ENCODE peak calls at places on chromosomes 7 and 10, in four cellular contexts. A, S, H and N are unnamed samples.

GRCh38 chr10:117997673-117998072 is 49.1 kb downstream of the RAB11FIP2 start:
- DNase-seq in A (no peak), S (no peak), H (no peak), N (no peak)

GRCh38 chr7:464712-465461 is 54.8 kb downstream of the PDGFA start:
- DNase-seq in A (no peak), S (peak; percentile 34), H (no peak), N (peak; percentile 41)

GRCh38 chr10:117626228-117626627 is 83.7 kb downstream of the EMX2 start:
- DNase-seq in A (no peak), S (no peak), H (no peak), N (no peak)

GRCh38 chr10:72702868-72703581 is 11.1 kb downstream of the MCU start:
- DNase-seq in A (no peak), S (no peak), H (no peak), N (no peak)

GRCh38 chr10:114749014-114749413 is 72.6 kb upstream of the FHIP2A start:
- DNase-seq in A (no peak), S (no peak), H (no peak), N (no peak)

GRCh38 chr7:149440222-149440621 is 20.6 kb downstream of the ZNF777 start:
- DNase-seq in A (no peak), S (no peak), H (no peak), N (no peak)

GRCh38 chr10:1544209-1544673 is 193.1 kb downstream of the ADARB2 start:
- DNase-seq in A (no peak), S (no peak), H (no peak), N (no peak)

GRCh38 chr10:102646610-102647432 is 2.5 kb downstream of the TRIM8 start:
- DNase-seq in A (no peak), S (no peak), H (no peak), N (no peak)

GRCh38 chr10:96491303-96491702 is 22.4 kb downstream of the TLL2 start:
- DNase-seq in A (no peak), S (no peak), H (no peak), N (no peak)

GRCh38 chr7:66748127-66748511 is 7.6 kb downstream of the RABGEF1 start:
- DNase-seq in A (no peak), S (no peak), H (no peak), N (no peak)

GRCh38 chr7:129644634-129645230 is 33.2 kb downstream of the NRF1 start:
- DNase-seq in A (no peak), S (no peak), H (no peak), N (no peak)

GRCh38 chr10:34906021-34906965 is 91.2 kb upstream of the PARD3 start:
- DNase-seq in A (no peak), S (no peak), H (peak; percentile 55), N (no peak)

GRCh38 chr10:28922127-28922526 is 244.8 kb downstream of the BAMBI start:
- DNase-seq in A (no peak), S (no peak), H (no peak), N (no peak)

GRCh38 chr7:11341285-11341944 is 367.7 kb downstream of the PHF14 start:
- DNase-seq in A (no peak), S (peak; percentile 13), H (no peak), N (peak; percentile 2)

GRCh38 chr7:100957832-100958421 is 8.6 kb downstream of the MUC3A start:
- DNase-seq in A (no peak), S (no peak), H (no peak), N (no peak)

GRCh38 chr7:29921404-29922010 is 68.1 kb downstream of the SCRN1 start:
- DNase-seq in A (peak; percentile 49), S (no peak), H (no peak), N (peak; percentile 49)

GRCh38 chr10:5614081-5614721 is 52.2 kb downstream of the ASB13 start:
- DNase-seq in A (no peak), S (peak; percentile 58), H (no peak), N (no peak)

GRCh38 chr7:20642171-20642570 is 26.7 kb downstream of the ABCB5 start:
- DNase-seq in A (no peak), S (peak; percentile 37), H (no peak), N (no peak)

GRCh38 chr7:106730021-106730420 is 69.1 kb upstream of the CCDC71L start:
- DNase-seq in A (no peak), S (no peak), H (no peak), N (no peak)

GRCh38 chr10:6064119-6064518 is 2.0 kb upstream of the IL2RA start:
- DNase-seq in A (no peak), S (no peak), H (no peak), N (no peak)

GRCh38 chr7:34840176-34840785 is 182.3 kb downstream of the NPSR1 start:
- DNase-seq in A (no peak), S (no peak), H (no peak), N (no peak)

GRCh38 chr10:125066704-125067447 is 93.5 kb downstream of the CTBP2 start:
- DNase-seq in A (no peak), S (no peak), H (no peak), N (no peak)

GRCh38 chr7:127383123-127383835 is 9.2 kb downstream of the ZNF800 start:
- DNase-seq in A (no peak), S (no peak), H (no peak), N (no peak)

GRCh38 chr7:1618475-1618874 is 48.6 kb upstream of the PSMG3 start:
- DNase-seq in A (no peak), S (no peak), H (no peak), N (no peak)

GRCh38 chr10:78691301-78692030 is 377.3 kb upstream of the ZMIZ1 start:
- DNase-seq in A (no peak), S (no peak), H (no peak), N (no peak)

GRCh38 chr10:102612964-102613275 is 31.4 kb upstream of the TRIM8 start:
- DNase-seq in A (no peak), S (no peak), H (no peak), N (no peak)

GRCh38 chr10:104478380-104478779 is 124.7 kb downstream of the CFAP58 start:
- DNase-seq in A (no peak), S (no peak), H (no peak), N (no peak)

GRCh38 chr7:36999851-37000480 is 275.7 kb upstream of the AOAH start:
- DNase-seq in A (no peak), S (no peak), H (no peak), N (no peak)

GRCh38 chr10:112785089-112785488 is 165.0 kb upstream of the TCF7L2 start:
- DNase-seq in A (no peak), S (no peak), H (no peak), N (no peak)

GRCh38 chr10:24886281-24886680 is 66.1 kb downstream of the PRTFDC1 start:
- DNase-seq in A (no peak), S (no peak), H (no peak), N (no peak)

GRCh38 chr10:34854147-34854601 is 39.1 kb upstream of the PARD3 start:
- DNase-seq in A (no peak), S (peak; percentile 36), H (no peak), N (peak; percentile 31)

GRCh38 chr7:96649981-96650380 is 59.7 kb downstream of the SEM1 start:
- DNase-seq in A (no peak), S (peak; percentile 6), H (peak; percentile 3), N (no peak)

GRCh38 chr7:95781967-95782586 is 9.7 kb downstream of the DYNC1I1 start:
- DNase-seq in A (no peak), S (no peak), H (no peak), N (no peak)

GRCh38 chr7:40833541-40834234 is 698.9 kb downstream of the SUGCT start:
- DNase-seq in A (no peak), S (no peak), H (no peak), N (no peak)

GRCh38 chr10:47258921-47259320 is 41.1 kb upstream of the GDF10 start:
- DNase-seq in A (no peak), S (no peak), H (no peak), N (no peak)

GRCh38 chr7:76023002-76023401 is 24.8 kb downstream of the STYXL1 start:
- DNase-seq in A (no peak), S (no peak), H (no peak), N (no peak)

GRCh38 chr10:100364735-100365391 is 17.8 kb downstream of the SCD start:
- DNase-seq in A (no peak), S (no peak), H (no peak), N (peak; percentile 89)

GRCh38 chr10:120794390-120794789 is 56.8 kb upstream of the WDR11 start:
- DNase-seq in A (no peak), S (no peak), H (no peak), N (no peak)

GRCh38 chr7:158129037-158130022 is 458.3 kb downstream of the PTPRN2 start:
- DNase-seq in A (no peak), S (no peak), H (no peak), N (no peak)

GRCh38 chr7:82036146-82036886 is 266.5 kb upstream of the HGF start:
- DNase-seq in A (no peak), S (peak; percentile 71), H (peak; percentile 74), N (peak; percentile 39)